ENCODE peak calls at places on chromosomes 3 and 15, in six cellular contexts. U is progenitor cell of endocrine pancreas, P is AG09319, C is IMR-90, K is BE2C, V is PC-3. N is an unnamed sample.

GRCh38 chr3:73143821-73144237 is 82.4 kb downstream of the EBLN2 start:
- DNase-seq in U (no peak), C (no peak), V (no peak), P (no peak), K (no peak), N (no peak)

GRCh38 chr15:81113204-81113657 is 20.8 kb upstream of the CFAP161 start:
- DNase-seq in K (no peak), C (no peak), V (no peak), U (no peak), P (no peak), N (no peak)

GRCh38 chr3:171056528-171056927 is 30.0 kb upstream of the SLC2A2 start:
- DNase-seq in P (no peak), C (peak; percentile 81), V (peak; percentile 72), K (no peak), U (no peak), N (no peak)

GRCh38 chr3:14329116-14329830 is 73.1 kb upstream of the SLC6A6 start:
- DNase-seq in C (peak; percentile 56), U (no peak), K (no peak), V (peak; percentile 62), P (peak; percentile 3), N (no peak)

GRCh38 chr15:101028772-101029438 is 109.7 kb downstream of the LRRK1 start:
- DNase-seq in K (peak; percentile 3), C (no peak), P (no peak), U (no peak), V (no peak), N (no peak)

GRCh38 chr15:36911322-36911944 is 188.9 kb downstream of the MEIS2 start:
- DNase-seq in K (no peak), C (peak; percentile 88), V (peak; percentile 84), U (no peak), P (no peak), N (no peak)

GRCh38 chr15:63970723-63971426 is 75.4 kb downstream of the DAPK2 start:
- DNase-seq in P (no peak), V (no peak), C (no peak), K (no peak), U (no peak), N (peak; percentile 76)

GRCh38 chr15:80660114-80660513 is 35.0 kb upstream of the ABHD17C start:
- DNase-seq in K (peak; percentile 40), P (peak; percentile 16), V (peak; percentile 79), U (peak; percentile 17), C (peak; percentile 41), N (no peak)

GRCh38 chr3:130894130-130894872 is 417 bp downstream of the ATP2C1 start:
- DNase-seq in K (peak; percentile 58), V (no peak), P (no peak), C (no peak), U (peak; percentile 29), N (peak; percentile 46)

GRCh38 chr3:158532099-158532734 is 38.8 kb upstream of the MLF1 start:
- DNase-seq in V (peak; percentile 53), U (no peak), C (peak; percentile 70), K (peak; percentile 45), P (no peak), N (peak; percentile 31)

GRCh38 chr15:76932090-76932966 is 779 bp downstream of the RCN2 start:
- DNase-seq in P (no peak), C (peak; percentile 6), U (no peak), V (no peak), K (no peak), N (no peak)

GRCh38 chr3:115087512-115087911 is 59.6 kb downstream of the ZBTB20 start:
- DNase-seq in P (no peak), C (no peak), V (no peak), U (no peak), K (no peak), N (no peak)

GRCh38 chr3:115084686-115085085 is 62.4 kb downstream of the ZBTB20 start:
- DNase-seq in V (no peak), C (no peak), P (no peak), U (no peak), K (no peak), N (no peak)

GRCh38 chr3:115081444-115081843 is 65.6 kb downstream of the ZBTB20 start:
- DNase-seq in C (no peak), U (no peak), P (no peak), V (no peak), K (no peak), N (no peak)

GRCh38 chr3:115086379-115086778 is 60.7 kb downstream of the ZBTB20 start:
- DNase-seq in U (no peak), P (no peak), C (no peak), K (no peak), V (no peak), N (no peak)

GRCh38 chr3:115085197-115085865 is 61.8 kb downstream of the ZBTB20 start:
- DNase-seq in V (peak; percentile 15), U (no peak), C (no peak), P (no peak), K (no peak), N (no peak)
- TF ChIP-seq CTCF in V (peak; percentile 53), U (peak; percentile 55), C (peak; percentile 10), P (peak; percentile 15), K (peak; percentile 55), N (no peak)

GRCh38 chr15:40055576-40056293 is 16.8 kb upstream of the SRP14 start:
- DNase-seq in C (no peak), U (no peak), K (peak; percentile 75), V (no peak), P (no peak), N (no peak)
- TF ChIP-seq CTCF in C (no peak), U (no peak), K (peak; percentile 12), V (no peak), P (no peak), N (no peak)

DNA sequence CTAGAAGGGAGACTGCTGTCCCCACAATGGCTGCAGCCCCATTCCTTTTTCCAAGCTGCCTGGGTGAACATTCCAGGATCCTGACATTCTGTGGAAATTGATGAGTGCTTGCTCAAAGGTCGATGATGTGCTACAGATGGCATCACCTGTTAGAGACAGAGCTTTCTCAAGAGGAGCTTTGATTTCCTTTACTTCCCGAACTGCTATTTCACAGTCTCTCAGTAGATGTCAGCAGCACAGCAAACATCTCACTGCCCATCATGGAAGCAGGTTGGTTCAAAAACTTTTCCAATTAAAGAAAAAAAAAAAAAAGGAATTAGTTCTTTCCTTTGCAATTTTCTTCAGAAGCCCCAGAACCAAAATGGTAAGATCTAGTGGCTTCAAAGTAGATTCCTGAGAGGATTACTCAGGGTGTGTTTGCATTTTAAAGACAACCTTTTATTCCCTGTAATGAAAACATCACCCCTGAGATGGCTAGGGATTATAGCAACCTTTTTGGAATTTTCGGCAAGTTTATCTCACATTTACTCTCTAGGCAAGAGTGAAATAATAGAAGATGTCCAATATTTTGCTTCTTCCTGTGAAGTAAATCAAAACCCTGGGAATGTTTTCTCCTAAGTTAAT is 44.8 kb downstream of the POLR2M start:
- DNase-seq in U (no peak), P (no peak), K (peak; percentile 23), C (peak; percentile 40), V (peak; percentile 41), N (peak; percentile 16)
- TF ChIP-seq CTCF in U (peak; percentile 55), P (peak; percentile 81), K (peak; percentile 82), C (peak; percentile 51), V (peak; percentile 74), N (no peak)

GRCh38 chr15:40163657-40164416 is 3.0 kb downstream of the BUB1B start:
- DNase-seq in U (no peak), K (no peak), V (no peak), P (no peak), C (no peak), N (no peak)

GRCh38 chr15:40160021-40160420 is 848 bp upstream of the BUB1B start:
- DNase-seq in K (no peak), C (no peak), V (no peak), U (no peak), P (no peak), N (no peak)

GRCh38 chr15:40161693-40162401 is 978 bp downstream of the BUB1B start:
- DNase-seq in K (no peak), V (no peak), C (no peak), U (no peak), P (no peak), N (no peak)

GRCh38 chr15:40162552-40162951 is 1.7 kb downstream of the BUB1B start:
- DNase-seq in C (no peak), K (no peak), V (no peak), U (no peak), P (no peak), N (no peak)

GRCh38 chr15:40160689-40161688 is at the start of gene BUB1B:
- DNase-seq in U (peak; percentile 85), P (peak; percentile 61), V (peak; percentile 98), K (peak; percentile 95), C (peak; percentile 87), N (peak; percentile 91)
- TF ChIP-seq CTCF in U (no peak), P (no peak), V (no peak), K (no peak), C (no peak), N (no peak)

GRCh38 chr3:151305778-151306157 is 10.9 kb downstream of the GPR87 start:
- DNase-seq in V (no peak), P (no peak), U (no peak), K (no peak), C (peak; percentile 41), N (no peak)

GRCh38 chr3:151307131-151307530 is 9.5 kb downstream of the GPR87 start:
- DNase-seq in P (no peak), C (no peak), U (no peak), V (peak; percentile 32), K (no peak), N (no peak)

GRCh38 chr3:151306168-151306810 is 10.3 kb downstream of the GPR87 start:
- DNase-seq in U (no peak), V (no peak), K (no peak), C (no peak), P (no peak), N (no peak)

GRCh38 chr3:151307583-151307982 is 9.0 kb downstream of the GPR87 start:
- DNase-seq in K (no peak), V (no peak), U (no peak), C (no peak), P (no peak), N (no peak)

GRCh38 chr3:151305081-151305777 is 11.4 kb downstream of the GPR87 start:
- DNase-seq in C (peak; percentile 95), U (peak; percentile 13), K (no peak), P (peak; percentile 92), V (peak; percentile 98), N (no peak)
- TF ChIP-seq CTCF in C (peak; percentile 29), U (no peak), K (no peak), P (peak; percentile 21), V (peak; percentile 43), N (no peak)

GRCh38 chr3:151962371-151962770 is 88.9 kb downstream of the SUCNR1 start:
- DNase-seq in C (no peak), U (no peak), V (no peak), P (no peak), K (no peak), N (no peak)
- TF ChIP-seq CTCF in C (no peak), U (no peak), V (no peak), P (no peak), K (no peak), N (no peak)

N was measured in GM20000.